ENCODE peak calls at places on chromosomes 7 and 10, in eight cellular contexts. M is brain microvascular endothelial cell, Y is breast epithelium, E is cardiac fibroblast, O is AG04450, N is lower lobe of right lung, P is neural progenitor cell, B is fibroblast of lung. T is an unnamed sample.

GRCh38 chr7:25795824-25796235 is 356.2 kb upstream of the NFE2L3 start:
- DNase-seq in M (peak; percentile 30), Y (no peak), E (peak; percentile 18), O (no peak), N (no peak), P (no peak), B (peak; percentile 18), T (no peak)

GRCh38 chr10:5502903-5503835 is 3.8 kb upstream of the CALML5 start:
- DNase-seq in M (no peak), Y (peak; percentile 79), E (no peak), O (no peak), N (no peak), P (no peak), B (no peak), T (no peak)

GRCh38 chr10:655184-655583 is 34.3 kb downstream of the DIP2C start:
- DNase-seq in M (no peak), Y (no peak), E (no peak), O (no peak), N (no peak), P (no peak), B (no peak), T (no peak)

GRCh38 chr10:48253970-48254657 is 20.4 kb downstream of the FRMPD2 start:
- DNase-seq in M (peak; percentile 80), Y (no peak), E (peak; percentile 57), O (no peak), N (no peak), P (no peak), B (peak; percentile 90), T (peak; percentile 2)

GRCh38 chr7:12493407-12493806 is 77.1 kb upstream of the SCIN start:
- DNase-seq in M (peak; percentile 50), Y (no peak), E (peak; percentile 13), O (no peak), N (no peak), P (no peak), B (peak; percentile 65), T (no peak)

GRCh38 chr10:120014031-120014430 is 121.5 kb downstream of the SEC23IP start:
- DNase-seq in M (no peak), Y (no peak), E (no peak), O (no peak), N (no peak), P (no peak), B (no peak), T (no peak)

GRCh38 chr10:62861507-62861906 is 45.3 kb upstream of the EGR2 start:
- DNase-seq in M (no peak), Y (no peak), E (peak; percentile 15), O (no peak), N (no peak), P (no peak), B (peak; percentile 49), T (no peak)

GRCh38 chr7:74155810-74156395 is 18.3 kb upstream of the EIF4H start:
- DNase-seq in M (no peak), Y (no peak), E (no peak), O (no peak), N (no peak), P (no peak), B (no peak), T (no peak)

DNA sequence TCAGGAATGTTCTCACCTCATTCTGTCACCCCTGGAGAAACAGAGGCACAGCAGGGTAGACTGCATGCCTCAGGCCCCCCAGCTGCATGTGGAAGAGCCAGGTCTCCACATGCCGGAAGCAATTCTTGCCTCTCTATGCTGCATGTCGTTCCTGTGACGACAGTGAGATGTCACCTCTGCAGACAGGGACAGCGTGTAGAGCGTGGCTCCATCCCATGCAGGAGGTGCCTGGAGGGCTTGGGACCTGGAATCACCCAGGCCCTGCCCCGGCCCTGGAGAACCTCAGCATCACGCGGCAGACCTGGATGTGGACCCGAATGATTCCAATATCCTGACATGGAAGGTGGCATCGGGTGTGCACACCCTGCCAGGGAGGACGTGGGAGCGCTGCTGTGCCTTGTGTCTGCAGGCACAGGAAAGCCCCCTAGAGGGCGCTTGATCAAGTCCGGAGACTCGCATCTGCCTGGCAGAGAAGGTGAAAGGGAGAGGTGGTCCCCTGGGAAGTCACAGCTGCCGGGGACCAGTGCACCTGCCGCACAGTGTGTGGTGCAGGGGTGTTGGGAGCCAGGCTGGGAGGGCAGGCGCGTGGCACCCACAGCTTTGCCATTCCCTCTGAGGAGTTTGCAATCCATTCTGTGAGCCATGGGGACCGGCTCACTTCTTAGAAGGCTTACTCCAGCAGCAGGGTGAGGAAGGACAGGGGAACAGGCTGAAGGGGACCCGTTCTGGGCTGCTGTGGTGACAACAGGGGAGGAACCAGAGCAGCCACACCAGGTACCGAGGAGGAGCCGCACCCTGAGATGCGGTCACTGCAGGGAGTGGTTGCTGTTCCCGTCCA is 45.3 kb upstream of the EN2 start:
- DNase-seq in M (peak; percentile 5), Y (no peak), E (peak; percentile 13), O (no peak), N (peak; percentile 66), P (peak; percentile 87), B (peak; percentile 2), T (peak; percentile 83)
- TF ChIP-seq CTCF in M (peak; percentile 56), Y (no peak), E (peak; percentile 39), O (peak; percentile 42), N (peak; percentile 64), P (peak; percentile 84), B (peak; percentile 33), T (peak; percentile 81)

GRCh38 chr7:85748861-85749260 is 562.0 kb upstream of the SEMA3D start:
- DNase-seq in M (no peak), Y (no peak), E (no peak), O (no peak), N (no peak), P (no peak), B (no peak), T (no peak)

GRCh38 chr7:85750454-85750949 is 563.6 kb upstream of the SEMA3D start:
- DNase-seq in M (peak; percentile 35), Y (no peak), E (peak; percentile 61), O (no peak), N (no peak), P (peak; percentile 64), B (peak; percentile 38), T (peak; percentile 43)

DNA sequence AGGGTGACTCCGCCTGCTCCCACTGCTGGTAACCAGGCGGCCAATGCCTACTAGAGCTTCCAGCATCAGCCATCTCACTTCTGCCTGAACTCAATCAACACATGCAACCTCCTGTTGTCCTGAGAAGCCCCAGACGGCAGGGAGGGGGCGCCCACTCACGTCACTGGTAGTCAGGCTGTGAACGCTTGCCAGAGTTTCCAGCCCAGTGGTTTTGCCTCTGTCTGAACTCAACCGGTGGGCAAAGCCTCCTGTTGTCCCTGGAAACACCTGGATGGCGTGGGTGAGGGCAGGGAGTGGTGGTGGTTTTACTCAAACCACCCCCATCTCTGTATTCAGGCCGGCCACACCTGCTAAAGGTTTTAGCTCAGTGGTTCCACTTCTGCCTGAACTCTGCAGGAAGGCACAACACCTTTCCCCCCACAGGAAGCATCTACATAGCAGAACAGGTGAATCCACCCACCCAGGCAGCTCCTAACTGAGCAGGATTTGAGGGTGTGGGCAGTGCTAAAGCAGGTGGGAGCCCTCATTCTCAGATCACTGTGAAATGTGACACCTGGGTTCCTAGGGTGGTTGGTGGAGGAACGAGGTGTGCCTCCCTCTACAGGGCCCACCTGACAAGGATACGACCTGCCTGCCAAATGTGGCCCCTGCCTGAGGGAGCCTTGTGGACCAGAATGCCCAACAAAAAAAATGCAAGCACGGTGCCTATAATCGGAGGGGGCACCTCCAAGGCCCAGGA is 563.0 kb upstream of the SEMA3D start:
- DNase-seq in M (no peak), Y (no peak), E (no peak), O (no peak), N (no peak), P (no peak), B (no peak), T (no peak)
- TF ChIP-seq CTCF in M (peak; percentile 8), Y (no peak), E (no peak), O (no peak), N (no peak), P (no peak), B (no peak), T (no peak)

DNA sequence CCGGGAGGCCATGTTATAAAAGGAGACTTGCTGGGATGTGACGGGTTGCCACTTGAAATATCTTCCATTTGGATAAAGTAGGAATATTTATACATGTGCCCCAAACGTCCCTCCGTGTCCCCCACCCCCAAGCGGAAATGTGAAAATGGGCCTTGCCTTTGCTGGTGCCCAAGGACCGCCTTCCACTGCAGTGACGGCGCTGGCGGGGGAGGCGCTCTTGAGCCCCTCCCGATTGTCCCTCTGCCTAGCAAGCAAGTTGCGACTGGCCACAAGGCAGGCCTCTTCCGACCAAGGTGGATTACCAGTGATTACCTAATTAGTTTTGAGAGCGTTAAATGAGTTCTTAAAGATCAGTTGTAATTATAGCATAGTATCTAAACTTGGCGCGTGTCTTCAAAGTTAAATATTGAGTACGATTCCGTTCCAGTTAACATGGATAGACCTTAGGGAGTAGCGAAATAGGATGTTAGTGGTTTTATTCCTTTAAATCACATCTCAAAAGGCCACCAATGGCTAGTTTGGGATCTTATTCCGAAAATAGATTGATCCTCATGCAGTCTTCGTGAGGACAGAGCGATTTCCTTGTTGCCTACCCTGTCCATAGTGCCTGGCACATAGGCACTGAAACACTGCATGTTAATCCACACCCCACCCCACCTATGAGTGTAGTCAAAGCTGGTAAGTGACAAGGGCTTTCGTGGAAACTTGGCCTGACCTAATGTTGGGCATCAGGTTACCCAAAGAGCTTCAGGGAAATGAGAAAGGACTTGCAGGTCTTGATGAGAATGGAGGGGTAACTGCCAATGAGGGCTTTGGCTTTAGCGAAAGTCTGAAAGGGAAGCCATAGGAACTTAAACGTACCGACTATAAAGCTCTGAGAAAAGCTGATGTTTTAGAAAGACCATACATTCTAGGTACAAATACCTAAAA is 1.1 kb downstream of the PPIA start:
- DNase-seq in M (peak; percentile 83), Y (peak; percentile 89), E (peak; percentile 90), O (peak; percentile 65), N (peak; percentile 92), P (peak; percentile 89), B (peak; percentile 86), T (peak; percentile 79)
- TF ChIP-seq CTCF in M (peak; percentile 65), Y (no peak), E (peak; percentile 28), O (peak; percentile 48), N (peak; percentile 57), P (peak; percentile 59), B (peak; percentile 46), T (peak; percentile 59)

GRCh38 chr7:105493928-105494325 is 28.1 kb downstream of the PUS7 start:
- DNase-seq in M (peak; percentile 83), Y (peak; percentile 54), E (peak; percentile 30), O (peak; percentile 95), N (no peak), P (no peak), B (peak; percentile 96), T (no peak)

GRCh38 chr7:105493196-105493927 is 28.7 kb downstream of the PUS7 start:
- DNase-seq in M (no peak), Y (no peak), E (no peak), O (no peak), N (no peak), P (no peak), B (peak; percentile 32), T (no peak)

GRCh38 chr7:105489409-105489808 is 32.7 kb downstream of the PUS7 start:
- DNase-seq in M (no peak), Y (no peak), E (no peak), O (no peak), N (no peak), P (no peak), B (no peak), T (no peak)

GRCh38 chr7:105487559-105488218 is 34.4 kb downstream of the PUS7 start:
- DNase-seq in M (peak; percentile 87), Y (no peak), E (peak; percentile 86), O (peak; percentile 65), N (no peak), P (peak; percentile 9), B (peak; percentile 82), T (peak; percentile 32)

DNA sequence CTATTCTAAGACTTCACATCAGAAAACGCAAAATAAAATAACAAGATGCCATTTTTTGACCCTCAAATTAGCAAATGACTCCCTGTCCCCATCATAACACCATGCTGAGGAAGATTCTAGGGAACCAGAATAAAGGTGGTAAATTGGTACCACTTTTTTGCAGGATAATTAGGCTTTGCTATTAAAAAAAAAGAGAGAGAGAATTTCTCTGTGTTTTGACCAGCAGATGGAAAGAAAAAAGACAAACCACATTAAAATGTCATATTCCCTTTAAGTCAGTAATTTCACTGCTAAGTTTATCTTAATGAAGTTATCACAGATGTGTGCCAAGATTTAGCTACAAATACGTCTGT is 33.9 kb downstream of the PUS7 start:
- DNase-seq in M (no peak), Y (no peak), E (no peak), O (no peak), N (no peak), P (no peak), B (no peak), T (no peak)
- TF ChIP-seq CTCF in M (no peak), Y (no peak), E (no peak), O (no peak), N (no peak), P (no peak), B (no peak), T (no peak)

T was measured in GM10248.